ENCODE peak calls at places on chromosomes 12 and 14, in four cellular contexts. G is fibroblast of villous mesenchyme, F is NCI-H1092 treated with DMSO at 0.1 percent for 48 hours, J is AML-193. N is an unnamed sample.

GRCh38 chr14:22314183-22314820 is 274.7 kb downstream of the DAD1 start:
- DNase-seq in G (peak), F (peak), J (peak), N (peak)

GRCh38 chr12:109596418-109597244 is 23.0 kb downstream of the MVK start:
- DNase-seq in G (no peak), F (no peak), J (no peak), N (no peak)

GRCh38 chr12:49332891-49333371 is 4.1 kb downstream of the C1QL4 start:
- DNase-seq in G (no peak), F (no peak), J (no peak), N (no peak)

GRCh38 chr14:70097576-70098256 is 91.0 kb downstream of the SLC8A3 start:
- DNase-seq in G (no peak), F (peak), J (no peak), N (no peak)

GRCh38 chr14:74255281-74255680 is 16.0 kb downstream of the VSX2 start:
- DNase-seq in G (no peak), F (no peak), J (no peak), N (no peak)

GRCh38 chr14:55109846-55110245 is 19.2 kb upstream of the LGALS3 start:
- DNase-seq in G (no peak), F (no peak), J (no peak), N (no peak)

GRCh38 chr12:90978117-90978770 is 23.3 kb upstream of the CCER1 start:
- DNase-seq in G (peak), F (peak), J (peak), N (peak)

GRCh38 chr12:80936353-80936641 is 1.4 kb downstream of the LIN7A start:
- DNase-seq in G (no peak), F (no peak), J (no peak), N (peak)

GRCh38 chr12:106204312-106204711 is 43.5 kb downstream of the CKAP4 start:
- DNase-seq in G (no peak), F (no peak), J (no peak), N (no peak)

GRCh38 chr12:79455314-79455713 is 235.4 kb downstream of the PAWR start:
- DNase-seq in G (peak), F (no peak), J (no peak), N (no peak)

GRCh38 chr12:6539276-6540134 is 5.2 kb downstream of the GAPDH start:
- DNase-seq in G (no peak), F (no peak), J (no peak), N (peak)

N was measured in D341Med.